ENCODE peak calls at places on chromosomes 4 and X, in four cellular contexts. S, D, A and Z are unnamed samples.

GRCh38 chr4:41057456-41057855 is 156.9 kb downstream of the APBB2 start:
- DNase-seq in D (no peak), A (no peak), S (no peak), Z (no peak)

GRCh38 chr4:180827610-180828009 is 1415.6 kb upstream of the TENM3 start:
- DNase-seq in S (no peak), A (no peak), D (no peak), Z (no peak)

GRCh38 chrX:104112326-104112951 is at the start of gene ZCCHC18:
- DNase-seq in S (peak; percentile 43), A (peak; percentile 23), D (peak; percentile 87), Z (no peak)

GRCh38 chr4:159235779-159236368 is 133.0 kb downstream of the RAPGEF2 start:
- DNase-seq in S (no peak), A (no peak), D (no peak), Z (no peak)

GRCh38 chr4:6847134-6847533 is 62.5 kb upstream of the TBC1D14 start:
- DNase-seq in D (no peak), S (no peak), A (no peak), Z (no peak)

GRCh38 chr4:103996637-103997036 is 276.9 kb upstream of the TACR3 start:
- DNase-seq in D (peak; percentile 73), A (no peak), S (no peak), Z (no peak)

GRCh38 chr4:156939801-156940200 is 31.8 kb downstream of the PDGFC start:
- DNase-seq in A (no peak), S (no peak), D (no peak), Z (no peak)

GRCh38 chr4:86482851-86483490 is 111.1 kb upstream of the PTPN13 start:
- DNase-seq in D (peak; percentile 74), S (no peak), A (no peak), Z (no peak)